ENCODE peak calls at places on chromosomes 7 and 10, in five cellular contexts. D, B, U, H and X are unnamed samples.

GRCh38 chr7:36747251-36747968 is 23.1 kb upstream of the AOAH start:
- DNase-seq in D (no peak), B (no peak), U (no peak), H (no peak), X (no peak)

GRCh38 chr10:50635286-50635685 is 11.5 kb upstream of the SGMS1 start:
- DNase-seq in D (no peak), B (no peak), U (no peak), H (no peak), X (no peak)

GRCh38 chr7:42380411-42380810 is 143.4 kb upstream of the GLI3 start:
- DNase-seq in D (no peak), B (no peak), U (no peak), H (no peak), X (no peak)

GRCh38 chr10:124319926-124320391 is 98.8 kb downstream of the OAT start:
- DNase-seq in D (no peak), B (no peak), U (peak; percentile 12), H (peak; percentile 35), X (no peak)

GRCh38 chr10:20990604-20991003 is 93.5 kb upstream of the NEBL start:
- DNase-seq in D (no peak), B (no peak), U (no peak), H (no peak), X (no peak)

GRCh38 chr10:74799840-74800239 is 26.6 kb upstream of the KAT6B start:
- DNase-seq in D (no peak), B (no peak), U (no peak), H (peak; percentile 17), X (no peak)

GRCh38 chr10:3043512-3044368 is 23.6 kb upstream of the PFKP start:
- DNase-seq in D (peak; percentile 72), B (peak; percentile 74), U (peak; percentile 77), H (peak; percentile 69), X (peak; percentile 57)

GRCh38 chr7:141466151-141466904 is 84.9 kb upstream of the AGK start:
- DNase-seq in D (no peak), B (no peak), U (no peak), H (no peak), X (no peak)

GRCh38 chr7:47565841-47566240 is 16.1 kb downstream of the TNS3 start:
- DNase-seq in D (no peak), B (no peak), U (no peak), H (no peak), X (no peak)

GRCh38 chr10:4240641-4241197 is 455.7 kb upstream of the KLF6 start:
- DNase-seq in D (no peak), B (no peak), U (no peak), H (no peak), X (no peak)

GRCh38 chr10:114925675-114926204 is 12.3 kb upstream of the TRUB1 start:
- DNase-seq in D (peak; percentile 53), B (no peak), U (no peak), H (no peak), X (no peak)

GRCh38 chr7:149570784-149571183 is 73.2 kb upstream of the ZNF746 start:
- DNase-seq in D (no peak), B (no peak), U (peak; percentile 34), H (no peak), X (no peak)

GRCh38 chr10:21810582-21811244 is 192.8 kb downstream of the DNAJC1 start:
- DNase-seq in D (no peak), B (no peak), U (no peak), H (no peak), X (no peak)

GRCh38 chr10:74863508-74863907 is 37.1 kb downstream of the KAT6B start:
- DNase-seq in D (no peak), B (no peak), U (no peak), H (no peak), X (no peak)

GRCh38 chr7:118182618-118183253 is 1.2 kb upstream of the LSM8 start:
- DNase-seq in D (no peak), B (no peak), U (no peak), H (no peak), X (no peak)

GRCh38 chr7:155884225-155885161 is 72.2 kb upstream of the SHH start:
- DNase-seq in D (no peak), B (no peak), U (peak; percentile 14), H (no peak), X (no peak)

GRCh38 chr7:127586346-127586745 is 950 bp upstream of the GCC1 start:
- DNase-seq in D (no peak), B (no peak), U (no peak), H (no peak), X (no peak)

GRCh38 chr10:90674461-90674860 is 183.4 kb downstream of the HTR7 start:
- DNase-seq in D (no peak), B (no peak), U (no peak), H (no peak), X (no peak)

DNA sequence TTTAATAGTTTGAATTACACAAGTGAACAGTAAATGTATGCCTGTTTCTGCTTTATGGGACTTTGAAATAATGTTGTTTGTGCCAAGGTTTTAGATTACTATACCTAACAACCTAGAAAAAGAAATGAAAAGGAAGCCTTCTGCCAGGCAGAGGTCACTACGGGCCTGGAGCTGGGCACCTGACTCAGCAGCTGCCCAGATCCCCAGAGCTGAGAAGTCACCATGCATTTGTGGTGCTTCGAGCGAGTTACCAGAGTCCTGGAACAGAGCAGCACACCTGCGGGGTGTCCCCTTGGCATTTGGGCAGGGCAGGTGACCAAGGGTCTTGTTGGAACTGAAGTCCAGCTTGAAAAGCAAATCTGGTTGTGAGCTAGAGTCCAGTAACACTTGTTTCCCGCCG is 25.5 kb downstream of the EGFR start:
- DNase-seq in D (no peak), B (no peak), U (no peak), H (no peak), X (no peak)
- H3K4me1 ChIP-seq in D (no peaks in the 10 kb centered on the region), B (peaks cover 2% of the 10 kb centered on the region), U (no peaks in the 10 kb centered on the region), H (peaks cover 23% of the 10 kb centered on the region), X (no peaks in the 10 kb centered on the region)

GRCh38 chr7:123715198-123715597 is 33.6 kb downstream of the WASL start:
- DNase-seq in D (no peak), B (no peak), U (no peak), H (peak; percentile 23), X (no peak)
- H3K79me2 ChIP-seq in D (peaks cover 98% of the 10 kb centered on the region), B (peaks cover 77% of the 10 kb centered on the region), U (peaks cover 9% of the 10 kb centered on the region), H (peaks cover 84% of the 10 kb centered on the region), X (peaks cover 11% of the 10 kb centered on the region)

DNA sequence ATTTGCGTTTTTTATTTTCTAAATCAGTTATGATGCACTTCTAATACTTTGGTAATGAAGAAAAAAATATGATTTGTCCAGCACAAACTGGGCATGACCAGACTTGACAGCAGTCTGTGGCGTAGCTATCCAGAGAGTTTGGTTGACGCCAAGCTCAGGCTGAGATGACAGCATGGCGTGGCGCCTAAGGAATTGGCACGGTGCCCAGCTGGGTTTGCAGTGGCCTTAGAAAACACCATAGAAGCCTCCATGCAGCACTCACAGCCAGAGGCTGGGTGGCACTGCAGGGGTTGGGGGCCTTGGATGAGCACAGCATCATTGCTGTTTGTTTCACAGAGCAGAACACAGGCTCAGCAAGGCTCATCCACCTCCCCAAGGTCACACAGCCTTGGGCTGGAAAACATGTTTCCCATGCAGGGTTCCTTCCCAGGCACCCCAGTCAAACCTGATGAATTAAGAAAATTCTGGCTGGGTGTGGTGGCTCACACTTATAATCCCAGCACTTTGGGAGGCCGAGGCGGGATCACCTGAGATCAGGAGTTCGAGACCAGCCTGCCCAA is 88.9 kb downstream of the GTF2IRD1 start:
- DNase-seq in D (peak; percentile 28), B (no peak), U (no peak), H (no peak), X (no peak)
- H3K27ac ChIP-seq in D (no peak overlapping the region), B (no peak overlapping the region), U (no peak overlapping the region), H (no peak overlapping the region), X (no peak overlapping the region)

GRCh38 chr10:110500515-110500905 is 2.8 kb downstream of the DUSP5 start:
- DNase-seq in D (no peak), B (no peak), U (no peak), H (no peak), X (no peak)
- H3K4me1 ChIP-seq in D (peaks cover 45% of the 10 kb centered on the region), B (peaks cover 52% of the 10 kb centered on the region), U (peaks cover 12% of the 10 kb centered on the region), H (peaks cover 24% of the 10 kb centered on the region), X (peaks cover 56% of the 10 kb centered on the region)

GRCh38 chr10:15847481-15847880 is 12.8 kb downstream of the MINDY3 start:
- DNase-seq in D (no peak), B (no peak), U (no peak), H (no peak), X (no peak)
- H3K79me2 ChIP-seq in D (peaks cover 56% of the 10 kb centered on the region), B (peaks cover 27% of the 10 kb centered on the region), U (no peaks in the 10 kb centered on the region), H (peaks cover 4% of the 10 kb centered on the region), X (peaks cover 4% of the 10 kb centered on the region)